ENCODE peak calls at places on chromosomes 16 and 17, in eight cellular contexts. H is sigmoid colon, Y is pancreas, A is Calu3, P is NB4, Z is lower lobe of right lung, S is tibial artery, F is left ventricle myocardium inferior. L is an unnamed sample.
A peak's percentile ranks its signal among the peaks of the same experiment; 100 is the strongest.

GRCh38 chr16:50360033-50360778 is 8.6 kb downstream of the BRD7 start:
- DNase-seq in H (no peak), F (no peak), Y (peak; percentile 56), A (no peak), P (no peak), Z (no peak), S (no peak), L (no peak)

GRCh38 chr17:80738020-80738380 is 193.4 kb downstream of the RPTOR start:
- DNase-seq in A (no peak), P (no peak), H (no peak), Z (no peak), F (no peak), Y (no peak), S (no peak), L (no peak)

GRCh38 chr17:28216528-28216927 is 102.5 kb upstream of the TMEM97 start:
- DNase-seq in Z (no peak), Y (no peak), F (no peak), A (no peak), H (no peak), S (no peak), P (peak; percentile 50), L (peak; percentile 15)

GRCh38 chr17:44170499-44171201 is at the start of gene ASB16:
- DNase-seq in Z (no peak), F (peak; percentile 50), P (no peak), A (no peak), S (no peak), Y (peak; percentile 69), H (no peak), L (no peak)

GRCh38 chr16:30053376-30054015 is 12.1 kb upstream of the ALDOA start:
- DNase-seq in Y (no peak), A (no peak), H (no peak), F (no peak), S (no peak), Z (no peak), P (peak; percentile 42), L (no peak)

GRCh38 chr17:4796550-4796915 is 569 bp downstream of the PSMB6 start:
- DNase-seq in H (no peak), S (no peak), Y (no peak), A (peak; percentile 49), F (no peak), Z (no peak), P (peak; percentile 31), L (peak; percentile 65)

GRCh38 chr16:81261049-81261648 is 22.7 kb downstream of the BCO1 start:
- DNase-seq in F (no peak), Y (no peak), A (peak; percentile 58), H (no peak), Z (no peak), S (no peak), P (peak; percentile 47), L (peak; percentile 53)

GRCh38 chr17:66317629-66318028 is 15.2 kb downstream of the PRKCA start:
- DNase-seq in F (no peak), H (no peak), P (no peak), A (no peak), Y (no peak), Z (no peak), S (no peak), L (no peak)

GRCh38 chr17:17077861-17078732 is 35.8 kb downstream of the MPRIP start:
- DNase-seq in S (no peak), F (no peak), P (no peak), Z (peak; percentile 38), H (peak; percentile 33), A (peak; percentile 41), Y (peak; percentile 70), L (no peak)

GRCh38 chr16:47142469-47143328 is 1.0 kb downstream of the NETO2 start:
- DNase-seq in P (peak; percentile 82), Y (peak; percentile 11), S (no peak), H (no peak), A (peak; percentile 39), Z (peak; percentile 48), F (peak; percentile 25), L (peak; percentile 27)

GRCh38 chr16:1194665-1195392 is 30.2 kb downstream of the TPSG1 start:
- DNase-seq in H (no peak), F (no peak), S (no peak), A (peak; percentile 32), Z (no peak), P (no peak), Y (no peak), L (peak; percentile 28)

GRCh38 chr16:49012961-49013726 is 268.5 kb downstream of the CBLN1 start:
- DNase-seq in P (no peak), A (no peak), Z (no peak), Y (peak; percentile 24), F (peak; percentile 67), H (peak; percentile 92), S (no peak), L (no peak)

GRCh38 chr17:57151798-57152197 is 66.8 kb downstream of the AKAP1 start:
- DNase-seq in F (no peak), H (no peak), P (no peak), Y (no peak), A (no peak), S (no peak), Z (no peak), L (no peak)

GRCh38 chr17:6753006-6753445 is 2.8 kb upstream of the XAF1 start:
- DNase-seq in Y (no peak), S (peak; percentile 66), P (peak; percentile 82), Z (peak; percentile 56), H (peak; percentile 80), F (peak; percentile 66), A (no peak), L (peak; percentile 62)

GRCh38 chr17:17043668-17044226 is 1.5 kb downstream of the MPRIP start:
- DNase-seq in H (no peak), F (no peak), P (no peak), Z (no peak), S (no peak), Y (no peak), A (no peak), L (peak; percentile 24)

GRCh38 chr17:902463-902862 is 77.1 kb downstream of the NXN start:
- DNase-seq in H (no peak), A (no peak), P (no peak), Z (no peak), Y (no peak), S (no peak), F (no peak), L (no peak)

GRCh38 chr17:76333673-76334505 is 19.8 kb downstream of the PRPSAP1 start:
- DNase-seq in S (no peak), H (peak; percentile 18), Y (no peak), Z (no peak), A (no peak), P (no peak), F (no peak), L (no peak)

GRCh38 chr16:84308120-84308519 is 13.4 kb downstream of the WFDC1 start:
- DNase-seq in A (peak; percentile 78), Z (peak; percentile 55), F (peak; percentile 41), S (peak; percentile 57), H (peak; percentile 87), Y (no peak), P (peak; percentile 83), L (peak; percentile 38)
- TF ChIP-seq CTCF in A (peak; percentile 61), Z (peak; percentile 68), F (peak; percentile 71), S (peak; percentile 76), H (peak; percentile 60), Y (no peak), P (peak; percentile 84), L (peak; percentile 36)

DNA sequence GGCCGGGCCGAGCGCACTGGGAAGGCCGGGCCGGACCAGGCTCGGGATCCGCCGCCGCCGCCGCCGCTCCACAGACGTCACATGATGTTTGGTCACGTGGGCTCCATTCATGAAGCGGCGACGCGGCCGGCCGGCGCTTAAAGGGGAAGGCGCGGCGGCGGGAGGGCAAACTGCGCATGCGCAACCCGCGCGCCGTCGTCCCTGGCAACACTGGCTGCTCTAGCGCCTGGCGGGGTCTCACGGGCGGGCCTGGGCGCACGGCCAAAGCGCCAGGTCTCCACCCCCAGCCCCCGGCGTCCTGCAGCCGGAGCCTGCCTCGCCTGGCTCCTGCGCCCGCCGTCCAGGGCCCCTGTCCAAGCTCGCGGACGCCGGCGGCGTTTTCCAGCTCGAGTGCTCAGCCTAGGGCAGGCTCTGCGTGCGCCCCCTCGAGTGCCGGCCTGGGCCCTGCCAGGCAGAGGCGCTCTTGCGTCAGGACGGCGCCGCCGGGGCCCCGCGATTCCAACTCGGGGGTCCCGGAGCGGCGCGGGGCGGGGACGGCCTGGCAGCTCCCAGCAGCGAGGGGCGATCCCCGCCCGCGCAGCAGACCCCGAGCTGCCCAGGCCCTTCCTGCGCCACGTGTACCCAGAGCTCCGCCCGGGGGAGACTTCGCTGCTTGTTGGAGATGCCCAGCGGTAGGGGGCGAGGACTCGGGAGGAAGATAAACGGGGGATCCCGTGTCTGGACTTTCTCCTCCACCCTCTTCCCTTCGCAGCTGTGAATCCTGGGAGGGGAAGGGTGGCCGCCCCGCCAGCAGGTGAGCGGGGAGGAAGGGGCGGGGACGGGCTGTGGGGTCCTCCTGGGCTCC is at the start of gene MAFG:
- DNase-seq in S (peak; percentile 92), Y (peak; percentile 94), Z (peak; percentile 94), A (peak; percentile 92), H (peak; percentile 96), F (peak; percentile 92), P (peak; percentile 94), L (peak; percentile 93)
- TF ChIP-seq CTCF in S (no peak), Y (no peak), Z (peak; percentile 43), A (no peak), H (no peak), F (peak; percentile 34), P (peak; percentile 27), L (peak; percentile 65)

DNA sequence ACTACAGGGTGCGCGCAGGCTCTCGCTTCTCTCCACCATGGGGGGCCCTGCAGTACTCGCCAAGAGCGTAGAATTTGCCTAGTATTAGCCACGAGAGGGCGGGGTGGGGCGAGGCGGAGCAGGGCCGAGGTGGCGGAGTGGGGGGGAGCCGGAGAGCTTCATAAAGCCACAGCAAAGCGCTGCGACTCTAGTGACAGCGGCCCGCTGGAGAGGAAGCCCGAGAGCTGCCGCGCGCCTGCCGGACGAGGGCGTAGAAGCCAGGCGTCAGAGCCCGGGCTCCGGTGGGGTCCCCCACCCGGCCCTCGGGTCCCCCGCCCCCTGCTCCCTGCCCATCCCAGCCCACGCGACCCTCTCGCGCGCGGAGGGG is at the start of gene TBX21:
- DNase-seq in P (peak; percentile 88), Y (peak; percentile 53), S (peak; percentile 46), F (peak; percentile 57), H (peak; percentile 72), Z (peak; percentile 78), A (peak; percentile 88), L (peak; percentile 97)
- TF ChIP-seq CTCF in P (peak; percentile 26), Y (no peak), S (no peak), F (peak; percentile 40), H (no peak), Z (no peak), A (no peak), L (peak; percentile 32)

GRCh38 chr17:8720596-8720995 is 24.0 kb downstream of the CCDC42 start:
- DNase-seq in A (no peak), S (no peak), P (no peak), Y (no peak), F (no peak), H (peak; percentile 4), Z (no peak), L (no peak)

GRCh38 chr17:8726951-8727555 is 17.6 kb downstream of the CCDC42 start:
- DNase-seq in S (peak; percentile 36), Z (no peak), P (no peak), H (no peak), Y (no peak), A (no peak), F (no peak), L (no peak)

GRCh38 chr17:8726477-8726876 is 18.2 kb downstream of the CCDC42 start:
- DNase-seq in Z (no peak), S (no peak), H (no peak), A (no peak), P (no peak), F (no peak), Y (no peak), L (no peak)

GRCh38 chr17:8725881-8726280 is 18.8 kb downstream of the CCDC42 start:
- DNase-seq in H (no peak), Y (no peak), A (no peak), S (no peak), F (no peak), Z (no peak), P (no peak), L (no peak)

GRCh38 chr17:8724451-8724850 is 20.2 kb downstream of the CCDC42 start:
- DNase-seq in P (no peak), H (no peak), A (no peak), F (no peak), Y (no peak), Z (peak; percentile 75), S (no peak), L (no peak)
- TF ChIP-seq CTCF in P (no peak), H (no peak), A (no peak), F (no peak), Y (no peak), Z (no peak), S (no peak), L (no peak)

L was measured in activated CD8-positive, alpha-beta T cell treated with anti-CD3 and anti-CD28 coated beads for 36 hours.